ENCODE peak calls at places on chromosomes 3 and 15, in six cellular contexts. L is neuronal stem cell, O is ELR, S is ovary, G is retina, A is H4. D is an unnamed sample.

GRCh38 chr3:131349946-131350347 is 31.6 kb upstream of the NUDT16 start:
- DNase-seq in L (no peak), O (peak; percentile 94), S (peak; percentile 49), G (no peak), A (no peak), D (no peak)

GRCh38 chr3:117695871-117696270 is 986.3 kb downstream of the TUSC7 start:
- DNase-seq in L (no peak), O (no peak), S (no peak), G (no peak), A (no peak), D (no peak)

GRCh38 chr3:15405448-15406050 is 21.8 kb downstream of the METTL6 start:
- DNase-seq in L (peak; percentile 24), O (peak; percentile 69), S (no peak), G (peak; percentile 4), A (peak; percentile 51), D (peak; percentile 27)

GRCh38 chr3:5038243-5038642 is 59.0 kb downstream of the BHLHE40 start:
- DNase-seq in L (no peak), O (no peak), S (no peak), G (no peak), A (no peak), D (no peak)

GRCh38 chr3:184354121-184354728 is 7.2 kb downstream of the CLCN2 start:
- DNase-seq in L (no peak), O (peak; percentile 51), S (no peak), G (peak; percentile 51), A (no peak), D (peak; percentile 86)

GRCh38 chr3:127646501-127647046 is 17.6 kb downstream of the PODXL2 start:
- DNase-seq in L (no peak), O (peak; percentile 19), S (no peak), G (no peak), A (no peak), D (no peak)

GRCh38 chr3:189950258-189950657 is 170.4 kb downstream of the P3H2 start:
- DNase-seq in L (no peak), O (no peak), S (no peak), G (no peak), A (no peak), D (no peak)

GRCh38 chr15:67067930-67068542 is 2.6 kb downstream of the SMAD3 start:
- DNase-seq in L (no peak), O (peak; percentile 48), S (no peak), G (no peak), A (no peak), D (no peak)

GRCh38 chr15:66294932-66295235 is 1.5 kb downstream of the DIS3L start:
- DNase-seq in L (no peak), O (peak; percentile 61), S (no peak), G (peak; percentile 8), A (no peak), D (no peak)

GRCh38 chr3:137792633-137793271 is 28.6 kb downstream of the SOX14 start:
- DNase-seq in L (no peak), O (peak; percentile 64), S (peak; percentile 13), G (peak; percentile 21), A (peak; percentile 67), D (no peak)

GRCh38 chr15:73078722-73079121 is 26.5 kb downstream of the NEO1 start:
- DNase-seq in L (no peak), O (peak; percentile 80), S (no peak), G (no peak), A (peak; percentile 90), D (no peak)

GRCh38 chr15:51576911-51577500 is 45.6 kb downstream of the DMXL2 start:
- DNase-seq in L (no peak), O (no peak), S (no peak), G (no peak), A (peak; percentile 19), D (no peak)

GRCh38 chr15:73982251-73982962 is 9.7 kb downstream of the STOML1 start:
- DNase-seq in L (no peak), O (peak; percentile 89), S (peak; percentile 62), G (peak; percentile 59), A (peak; percentile 81), D (no peak)

GRCh38 chr3:17478673-17479072 is 263.8 kb downstream of the TBC1D5 start:
- DNase-seq in L (no peak), O (peak; percentile 91), S (no peak), G (no peak), A (peak; percentile 55), D (no peak)

GRCh38 chr3:149920119-149920518 is 50.6 kb downstream of the PFN2 start:
- DNase-seq in L (no peak), O (no peak), S (no peak), G (no peak), A (no peak), D (no peak)

GRCh38 chr15:77966540-77967290 is 110.8 kb downstream of the TBC1D2B start:
- DNase-seq in L (no peak), O (peak; percentile 67), S (peak; percentile 44), G (peak; percentile 57), A (peak; percentile 44), D (peak; percentile 55)

GRCh38 chr3:171417813-171418212 is 42.4 kb downstream of the TNIK start:
- DNase-seq in L (no peak), O (peak; percentile 82), S (no peak), G (no peak), A (peak; percentile 47), D (no peak)

GRCh38 chr3:168624195-168624594 is 528.5 kb upstream of the GOLIM4 start:
- DNase-seq in L (no peak), O (no peak), S (no peak), G (no peak), A (no peak), D (no peak)

GRCh38 chr15:101528917-101529299 is 39.4 kb upstream of the PCSK6 start:
- DNase-seq in L (no peak), O (no peak), S (no peak), G (no peak), A (no peak), D (no peak)

GRCh38 chr3:114389156-114389555 is 95.3 kb downstream of the TIGIT start:
- DNase-seq in L (no peak), O (no peak), S (no peak), G (no peak), A (no peak), D (no peak)

GRCh38 chr15:40392986-40393948 is 10.7 kb downstream of the KNSTRN start:
- DNase-seq in L (no peak), O (no peak), S (no peak), G (no peak), A (no peak), D (no peak)

GRCh38 chr15:74870496-74871213 is 2.5 kb downstream of the SCAMP2 start:
- DNase-seq in L (no peak), O (peak; percentile 36), S (no peak), G (no peak), A (no peak), D (no peak)

GRCh38 chr15:70853270-70853854 is 595 bp downstream of the LARP6 start:
- DNase-seq in L (peak; percentile 39), O (peak; percentile 80), S (peak; percentile 67), G (peak; percentile 80), A (peak; percentile 35), D (peak; percentile 56)

GRCh38 chr3:55662683-55663082 is 175.6 kb upstream of the WNT5A start:
- DNase-seq in L (no peak), O (peak; percentile 84), S (no peak), G (no peak), A (no peak), D (no peak)

GRCh38 chr3:66121288-66121687 is 82.6 kb upstream of the MAGI1 start:
- DNase-seq in L (no peak), O (peak; percentile 51), S (no peak), G (no peak), A (peak; percentile 4), D (no peak)

GRCh38 chr15:59688383-59688887 is 685 bp downstream of the BNIP2 start:
- DNase-seq in L (peak; percentile 27), O (peak; percentile 62), S (no peak), G (no peak), A (peak; percentile 42), D (no peak)

GRCh38 chr15:95620934-95621579 is 709.4 kb upstream of the NR2F2 start:
- DNase-seq in L (no peak), O (peak; percentile 8), S (no peak), G (no peak), A (peak; percentile 8), D (no peak)